ENCODE peak calls at places on chromosomes 12 and 14, in four cellular contexts. B is HepG2, A is H1, D is HCT116. L is an unnamed sample.

GRCh38 chr14:60757617-60758016 is 23.1 kb downstream of the MNAT1 start:
- DNase-seq in D (no peak), A (no peak), B (no peak), L (peak; percentile 22)

GRCh38 chr14:33774866-33775519 is 175.9 kb downstream of the EGLN3 start:
- DNase-seq in A (no peak), D (no peak), B (no peak), L (no peak)

GRCh38 chr12:50166776-50167025 is 468 bp downstream of the CERS5 start:
- DNase-seq in B (no peak), A (no peak), D (no peak), L (no peak)

GRCh38 chr14:62694075-62694474 is 351.2 kb downstream of the KCNH5 start:
- DNase-seq in D (no peak), A (no peak), B (no peak), L (no peak)

GRCh38 chr12:90149453-90149852 is 440.8 kb upstream of the ATP2B1 start:
- DNase-seq in A (no peak), B (no peak), D (no peak), L (no peak)

GRCh38 chr14:51784466-51784865 is 75.9 kb upstream of the GNG2 start:
- DNase-seq in D (no peak), A (no peak), B (no peak), L (no peak)

GRCh38 chr12:98901189-98901588 is 256.1 kb downstream of the APAF1 start:
- DNase-seq in A (no peak), B (no peak), D (no peak), L (peak; percentile 50)

GRCh38 chr12:75366629-75367028 is 24.3 kb upstream of the GLIPR1L2 start:
- DNase-seq in A (no peak), B (no peak), D (no peak), L (no peak)

GRCh38 chr12:53777936-53778644 is 26.3 kb upstream of the CISTR start:
- DNase-seq in A (no peak), B (no peak), D (no peak), L (no peak)

GRCh38 chr12:12240671-12241345 is 26.0 kb downstream of the LRP6 start:
- DNase-seq in B (peak; percentile 96), A (no peak), D (no peak), L (no peak)
- TF ChIP-seq JUND in B (no peak), A (no peak), D (no peak), L (no peak)

DNA sequence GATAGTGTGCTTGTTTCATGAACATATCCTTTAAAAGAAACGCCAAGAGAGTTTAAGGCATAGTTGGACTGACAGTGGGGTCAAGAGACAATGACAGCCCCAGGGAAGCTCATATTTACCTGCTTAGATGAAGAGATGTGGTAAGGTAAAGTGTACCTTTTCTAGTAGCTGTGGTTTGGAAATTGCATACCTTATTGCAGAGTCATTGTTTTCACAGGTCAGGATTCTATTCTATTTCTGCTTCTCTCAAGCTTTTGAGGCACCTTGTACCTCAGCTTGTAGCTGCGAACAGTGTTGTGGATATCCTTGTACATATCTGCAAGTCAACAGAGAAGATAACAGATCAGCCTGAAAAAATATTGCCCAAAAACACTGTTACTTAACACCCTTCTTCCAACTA is 47.7 kb downstream of the ATP6V1D start:
- DNase-seq in A (no peak), B (peak; percentile 71), D (no peak), L (peak; percentile 97)
- TF ChIP-seq JUND in A (no peak), B (peak; percentile 64), D (no peak), L (peak; percentile 100)

DNA sequence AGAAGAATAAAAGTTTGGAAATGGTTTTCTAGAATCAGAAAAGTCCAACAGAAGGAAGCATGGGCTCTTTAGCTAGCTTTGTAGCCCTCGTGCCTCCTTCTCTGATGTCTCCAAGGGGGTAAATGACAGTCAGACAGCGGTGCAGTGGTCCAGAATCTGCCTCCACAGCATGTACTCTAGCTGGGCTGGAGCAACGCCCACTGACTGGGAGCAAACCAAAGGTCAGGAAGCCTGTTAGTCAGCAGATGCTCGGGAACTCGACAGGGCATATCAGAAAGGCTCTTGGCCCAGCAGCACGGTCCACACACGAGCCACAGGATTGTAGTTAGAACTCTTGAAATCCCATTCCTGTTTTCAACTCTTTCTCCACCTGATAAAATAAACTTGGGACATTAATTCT is 164.3 kb downstream of the GRIN2B start:
- DNase-seq in B (no peak), D (no peak), A (no peak), L (no peak)
- TF ChIP-seq JUND in B (no peak), D (no peak), A (no peak), L (no peak)

DNA sequence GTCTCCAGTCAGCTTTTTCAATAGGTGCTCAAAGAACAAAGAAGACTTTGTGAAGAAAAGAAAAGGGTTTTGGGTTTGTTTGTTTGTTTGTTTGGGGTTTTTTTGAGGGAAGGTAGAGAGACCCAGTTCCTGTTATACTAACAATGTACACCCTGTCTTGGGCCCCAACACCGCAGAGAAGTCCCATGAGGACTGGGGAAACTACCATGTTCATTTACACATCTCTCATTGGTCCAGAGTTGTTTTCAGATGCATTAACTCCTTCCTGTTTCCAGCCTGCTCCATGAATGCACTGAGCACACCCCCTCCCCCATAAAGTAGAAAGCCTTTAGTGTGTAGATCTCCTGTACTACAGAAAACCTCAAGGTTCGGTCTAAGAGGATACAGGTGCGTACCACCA is 51.1 kb upstream of the SLC8A3 start:
- DNase-seq in A (no peak), B (no peak), D (no peak), L (no peak)
- TF ChIP-seq JUND in A (no peak), B (no peak), D (no peak), L (no peak)

DNA sequence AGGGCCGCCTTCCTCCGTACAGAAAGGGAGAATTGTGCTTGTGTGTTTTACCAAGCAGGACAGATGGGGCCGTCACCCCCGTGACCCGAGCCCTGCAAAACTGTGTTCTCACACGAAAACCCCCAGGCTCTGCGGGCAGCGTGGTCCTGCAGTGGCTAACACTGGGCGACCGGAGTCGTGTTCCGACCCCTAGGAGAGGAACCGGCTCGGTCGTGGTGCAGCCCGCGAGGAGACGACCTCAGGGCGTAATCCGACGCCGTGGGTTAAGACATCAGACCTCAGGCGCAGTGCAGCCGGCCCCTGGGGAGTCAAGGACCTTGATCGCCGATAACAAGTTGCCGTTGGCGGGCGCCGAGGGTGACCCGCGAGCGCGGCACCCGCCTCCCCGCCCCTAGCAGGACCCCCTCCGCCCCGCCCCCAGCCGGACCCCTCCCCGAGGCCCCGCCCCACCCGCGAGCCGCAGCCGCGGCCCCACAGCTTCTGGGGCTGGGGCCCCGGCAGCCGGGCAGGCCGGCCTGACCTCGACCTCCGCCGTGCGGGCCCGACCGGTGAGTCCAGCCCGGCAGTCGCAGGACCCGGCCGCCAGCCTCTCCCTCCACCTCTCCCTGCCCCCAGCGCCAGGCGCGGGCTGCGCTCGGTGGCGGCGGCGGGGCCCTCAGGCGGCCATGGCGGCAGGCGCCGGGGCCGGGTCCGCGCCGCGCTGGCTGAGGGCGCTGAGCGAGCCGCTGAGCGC is at the start of gene CHPT1:
- DNase-seq in B (peak; percentile 81), D (no peak), A (peak; percentile 54), L (peak; percentile 72)
- TF ChIP-seq JUND in B (peak; percentile 17), D (no peak), A (no peak), L (no peak)

L was measured in T47D.